ENCODE peak calls at places on chromosomes 7 and 10, in four cellular contexts. T is kidney glomerular epithelial cell, X is A549, G is NCI-H446. N is an unnamed sample.

GRCh38 chr7:50808282-50808888 is 25.7 kb upstream of the GRB10 start:
- DNase-seq in T (no peak), X (no peak), G (no peak), N (no peak)

GRCh38 chr7:131844380-131844779 is 288.0 kb upstream of the PODXL start:
- DNase-seq in T (no peak), X (no peak), G (peak), N (no peak)

GRCh38 chr7:80848841-80849240 is 70.0 kb downstream of the SEMA3C start:
- DNase-seq in T (no peak), X (no peak), G (no peak), N (peak)

GRCh38 chr10:93346060-93346459 is 136.1 kb downstream of the MYOF start:
- DNase-seq in T (no peak), X (no peak), G (no peak), N (no peak)

GRCh38 chr7:98051118-98051744 is 55.4 kb upstream of the LMTK2 start:
- DNase-seq in T (no peak), X (no peak), G (no peak), N (peak)

GRCh38 chr10:34727595-34728033 is 87.5 kb downstream of the PARD3 start:
- DNase-seq in T (no peak), X (no peak), G (no peak), N (no peak)

GRCh38 chr10:47453435-47454293 is 30.3 kb downstream of the ANXA8 start:
- DNase-seq in T (no peak), X (no peak), G (no peak), N (no peak)

GRCh38 chr10:95374597-95375209 is 83.9 kb upstream of the PDLIM1 start:
- DNase-seq in T (peak), X (peak), G (peak), N (peak)

GRCh38 chr7:130901209-130901783 is 167.3 kb upstream of the KLF14 start:
- DNase-seq in T (peak), X (peak), G (peak), N (no peak)

GRCh38 chr10:92241158-92241500 is 49.7 kb downstream of the CPEB3 start:
- DNase-seq in T (no peak), X (no peak), G (no peak), N (no peak)

GRCh38 chr10:34696423-34696822 is 118.7 kb downstream of the PARD3 start:
- DNase-seq in T (peak), X (peak), G (no peak), N (no peak)

GRCh38 chr7:54877683-54878082 is 118.7 kb upstream of the SEC61G start:
- DNase-seq in T (no peak), X (no peak), G (no peak), N (no peak)

GRCh38 chr7:15306286-15306685 is 255.5 kb downstream of the AGMO start:
- DNase-seq in T (no peak), X (no peak), G (no peak), N (no peak)

GRCh38 chr7:82305347-82306005 is 138.1 kb downstream of the CACNA2D1 start:
- DNase-seq in T (no peak), X (no peak), G (no peak), N (no peak)

N was measured in HAP-1.